ENCODE peak calls at places on chromosomes 1 and 21, in eight cellular contexts. O, M, X, V, U, E, F and A are unnamed samples.

GRCh38 chr1:86991549-86992186 is 77.2 kb downstream of the HS2ST1 start:
- DNase-seq in X (no peak), M (no peak), U (no peak), V (no peak), F (no peak), O (no peak), E (no peak), A (no peak)

GRCh38 chr1:201880928-201881571 is 7.6 kb upstream of the SHISA4 start:
- DNase-seq in X (no peak), M (no peak), E (no peak), F (no peak), U (no peak), O (no peak), V (no peak), A (no peak)

GRCh38 chr1:157114183-157115121 is 14.8 kb upstream of the ETV3L start:
- DNase-seq in F (no peak), M (no peak), O (no peak), U (no peak), E (no peak), X (no peak), V (no peak), A (no peak)

GRCh38 chr1:86365890-86366289 is 30.2 kb downstream of the ODF2L start:
- DNase-seq in U (no peak), V (no peak), E (no peak), X (no peak), F (no peak), M (no peak), O (no peak), A (no peak)

GRCh38 chr1:28296401-28297220 is 32.2 kb upstream of the MED18 start:
- DNase-seq in E (peak), V (peak), M (no peak), X (no peak), U (no peak), O (no peak), F (no peak), A (no peak)

GRCh38 chr1:61149010-61149860 is 66.9 kb downstream of the NFIA start:
- DNase-seq in U (no peak), V (no peak), X (no peak), M (no peak), F (no peak), E (no peak), O (no peak), A (no peak)

GRCh38 chr1:154501423-154502065 is 475 bp upstream of the TDRD10 start:
- DNase-seq in X (no peak), M (no peak), E (peak), V (no peak), F (no peak), O (peak), U (no peak), A (no peak)

GRCh38 chr1:115105836-115106235 is 16.5 kb upstream of the TSPAN2 start:
- DNase-seq in X (no peak), F (no peak), U (no peak), V (no peak), M (no peak), E (no peak), O (no peak), A (no peak)

GRCh38 chr1:77378723-77379533 is 97.1 kb downstream of the AK5 start:
- DNase-seq in V (no peak), M (no peak), F (no peak), X (no peak), O (no peak), E (peak), U (no peak), A (no peak)

GRCh38 chr1:48332115-48332514 is 109.6 kb downstream of the SLC5A9 start:
- DNase-seq in E (no peak), O (no peak), M (no peak), X (no peak), F (no peak), U (no peak), V (no peak), A (no peak)

GRCh38 chr1:88983791-88984552 is 8.5 kb downstream of the KYAT3 start:
- DNase-seq in O (no peak), V (no peak), M (peak), E (peak), X (no peak), U (peak), F (peak), A (peak)

GRCh38 chr1:111110197-111110899 is 29.5 kb downstream of the DRAM2 start:
- DNase-seq in U (peak), V (no peak), F (no peak), E (peak), O (no peak), X (no peak), M (no peak), A (no peak)

GRCh38 chr1:163766537-163766936 is 444.8 kb downstream of the NUF2 start:
- DNase-seq in M (no peak), O (no peak), V (no peak), X (no peak), E (no peak), F (no peak), U (no peak), A (no peak)

GRCh38 chr1:231318015-231318355 is 19.7 kb downstream of the EXOC8 start:
- DNase-seq in E (no peak), O (no peak), X (no peak), F (no peak), U (no peak), M (no peak), V (no peak), A (no peak)

GRCh38 chr1:94553323-94553730 is 11.8 kb upstream of the F3 start:
- DNase-seq in U (no peak), F (no peak), X (no peak), O (no peak), E (no peak), M (no peak), V (no peak), A (no peak)

GRCh38 chr1:172909606-172910326 is 141.0 kb downstream of the TNFSF18 start:
- DNase-seq in F (no peak), V (peak), M (no peak), O (no peak), X (no peak), E (peak), U (peak), A (no peak)

GRCh38 chr21:30044447-30045064 is 104.8 kb upstream of the GRIK1 start:
- DNase-seq in V (peak), O (no peak), E (peak), M (no peak), F (peak), U (peak), X (peak), A (peak)

GRCh38 chr1:76084029-76084627 is 9.6 kb downstream of the ST6GALNAC3 start:
- DNase-seq in U (peak), V (peak), O (no peak), M (no peak), X (no peak), E (no peak), F (no peak), A (no peak)

GRCh38 chr21:44299458-44300261 is at the start of gene PFKL:
- DNase-seq in O (peak), M (peak), E (peak), V (no peak), U (peak), F (peak), X (peak), A (peak)

GRCh38 chr1:29450591-29450990 is 214.3 kb downstream of the PTPRU start:
- DNase-seq in E (no peak), X (no peak), U (no peak), F (no peak), M (no peak), V (no peak), O (no peak), A (no peak)

GRCh38 chr1:233613252-233614172 is at the start of gene KCNK1:
- DNase-seq in U (peak), X (peak), F (peak), O (no peak), E (peak), V (peak), M (no peak), A (no peak)

GRCh38 chr1:42456754-42457089 is 379 bp downstream of the PPCS start:
- DNase-seq in O (peak), X (peak), E (peak), F (peak), M (peak), U (peak), V (peak), A (peak)

GRCh38 chr1:167628754-167629515 is 1.1 kb upstream of the RCSD1 start:
- DNase-seq in E (no peak), V (no peak), X (no peak), M (no peak), F (peak), O (peak), U (no peak), A (peak)

GRCh38 chr1:42041031-42041430 is 112.2 kb upstream of the GUCA2B start:
- DNase-seq in O (no peak), F (no peak), X (no peak), V (no peak), M (no peak), E (no peak), U (no peak), A (no peak)

GRCh38 chr21:14520535-14520934 is 25.6 kb downstream of the SAMSN1 start:
- DNase-seq in M (no peak), F (no peak), O (no peak), E (no peak), U (no peak), V (no peak), X (no peak), A (peak)

GRCh38 chr1:156860113-156860638 is 489 bp upstream of the NTRK1 start:
- DNase-seq in U (peak), X (peak), M (peak), O (peak), V (no peak), E (peak), F (peak), A (peak)